ENCODE peak calls at places on chromosomes 13 and 19, in four cellular contexts. U is psoas muscle, L is breast epithelium, E is foreskin fibroblast. T is an unnamed sample.

GRCh38 chr13:110231348-110232047 is 75.5 kb downstream of the COL4A1 start:
- DNase-seq in L (no peak), E (no peak), U (peak), T (no peak)

GRCh38 chr13:106373989-106374572 is 161.4 kb downstream of the EFNB2 start:
- DNase-seq in E (peak), U (no peak), L (no peak), T (no peak)

GRCh38 chr13:106498571-106498970 is 36.9 kb downstream of the EFNB2 start:
- DNase-seq in L (no peak), E (no peak), U (no peak), T (no peak)

GRCh38 chr13:94054159-94054558 is 425.3 kb downstream of the DCT start:
- DNase-seq in L (no peak), U (no peak), E (no peak), T (no peak)

GRCh38 chr19:47438793-47439220 is 19.5 kb upstream of the MEIS3 start:
- DNase-seq in U (no peak), E (no peak), L (no peak), T (no peak)

GRCh38 chr13:27960362-27961226 is 8.5 kb downstream of the CDX2 start:
- DNase-seq in L (peak), U (no peak), E (peak), T (peak)

GRCh38 chr19:3278294-3278693 is 53.8 kb downstream of the CELF5 start:
- DNase-seq in U (no peak), L (no peak), E (no peak), T (no peak)

GRCh38 chr13:69619651-69620050 is 488.0 kb upstream of the ATXN8OS start:
- DNase-seq in E (no peak), U (no peak), L (no peak), T (no peak)

GRCh38 chr13:36369268-36370107 is 23.3 kb upstream of the SPART start:
- DNase-seq in E (peak), L (no peak), U (no peak), T (no peak)

GRCh38 chr19:30128211-30128610 is 186.2 kb downstream of the URI1 start:
- DNase-seq in E (no peak), L (no peak), U (no peak), T (no peak)

GRCh38 chr13:37225414-37226047 is 120.1 kb upstream of the CSNK1A1L start:
- DNase-seq in E (peak), L (no peak), U (no peak), T (peak)

GRCh38 chr13:23378009-23378632 is 55.4 kb downstream of the SACS start:
- DNase-seq in L (no peak), U (no peak), E (peak), T (peak)

GRCh38 chr13:28820099-28821051 is at the start of gene MTUS2:
- DNase-seq in E (peak), L (no peak), U (no peak), T (no peak)

GRCh38 chr13:26133851-26134250 is 82.0 kb upstream of the SHISA2 start:
- DNase-seq in L (no peak), U (no peak), E (no peak), T (no peak)

GRCh38 chr13:42876810-42877550 is 95.6 kb downstream of the FAM216B start:
- DNase-seq in U (no peak), L (no peak), E (peak), T (peak)

GRCh38 chr13:113457510-113457909 is 4.2 kb upstream of the ADPRHL1 start:
- DNase-seq in E (no peak), U (peak), L (no peak), T (no peak)
- TF ChIP-seq CTCF in E (no peak), U (no peak), L (no peak), T (no peak)

GRCh38 chr13:44818428-44818827 is 170.8 kb downstream of the NUFIP1 start:
- DNase-seq in L (no peak), E (peak), U (no peak), T (peak)
- TF ChIP-seq CTCF in L (peak), E (no peak), U (no peak), T (peak)

DNA sequence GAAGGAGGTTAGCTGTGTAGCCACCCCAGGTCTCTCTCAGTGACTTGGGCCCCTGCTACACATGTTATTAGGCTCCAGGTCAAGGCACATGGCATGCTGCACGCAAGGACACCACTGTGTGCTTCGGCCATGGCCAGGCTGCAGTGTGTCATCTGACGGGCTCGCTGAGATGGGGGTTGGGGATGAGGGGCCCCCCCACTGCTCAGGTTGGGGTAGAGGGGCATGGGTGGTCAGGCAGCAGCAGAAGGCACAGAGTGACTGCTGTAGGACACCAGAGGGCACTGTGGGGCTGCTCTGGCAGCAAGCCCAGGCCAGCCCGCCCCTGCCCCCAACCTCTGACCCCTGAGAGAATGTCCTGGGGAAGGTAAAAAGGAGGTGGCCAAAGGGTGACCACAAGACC is 32.2 kb upstream of the ISYNA1 start:
- DNase-seq in U (no peak), E (peak), L (no peak), T (no peak)
- TF ChIP-seq CTCF in U (peak), E (peak), L (no peak), T (peak)

GRCh38 chr19:43425567-43426392 is 11.1 kb downstream of the TEX101 start:
- DNase-seq in L (peak), E (peak), U (no peak), T (peak)
- TF ChIP-seq CTCF in L (no peak), E (peak), U (no peak), T (peak)

GRCh38 chr13:103134271-103134670 is 68.1 kb upstream of the SLC10A2 start:
- DNase-seq in L (no peak), U (no peak), E (no peak), T (no peak)

GRCh38 chr13:103142091-103142594 is 75.9 kb upstream of the SLC10A2 start:
- DNase-seq in U (no peak), L (no peak), E (no peak), T (no peak)

GRCh38 chr13:103145476-103145875 is 79.3 kb upstream of the SLC10A2 start:
- DNase-seq in L (no peak), U (no peak), E (peak), T (no peak)

GRCh38 chr13:103140001-103140671 is 73.9 kb upstream of the SLC10A2 start:
- DNase-seq in U (no peak), L (no peak), E (peak), T (no peak)
- TF ChIP-seq CTCF in U (peak), L (peak), E (peak), T (peak)

DNA sequence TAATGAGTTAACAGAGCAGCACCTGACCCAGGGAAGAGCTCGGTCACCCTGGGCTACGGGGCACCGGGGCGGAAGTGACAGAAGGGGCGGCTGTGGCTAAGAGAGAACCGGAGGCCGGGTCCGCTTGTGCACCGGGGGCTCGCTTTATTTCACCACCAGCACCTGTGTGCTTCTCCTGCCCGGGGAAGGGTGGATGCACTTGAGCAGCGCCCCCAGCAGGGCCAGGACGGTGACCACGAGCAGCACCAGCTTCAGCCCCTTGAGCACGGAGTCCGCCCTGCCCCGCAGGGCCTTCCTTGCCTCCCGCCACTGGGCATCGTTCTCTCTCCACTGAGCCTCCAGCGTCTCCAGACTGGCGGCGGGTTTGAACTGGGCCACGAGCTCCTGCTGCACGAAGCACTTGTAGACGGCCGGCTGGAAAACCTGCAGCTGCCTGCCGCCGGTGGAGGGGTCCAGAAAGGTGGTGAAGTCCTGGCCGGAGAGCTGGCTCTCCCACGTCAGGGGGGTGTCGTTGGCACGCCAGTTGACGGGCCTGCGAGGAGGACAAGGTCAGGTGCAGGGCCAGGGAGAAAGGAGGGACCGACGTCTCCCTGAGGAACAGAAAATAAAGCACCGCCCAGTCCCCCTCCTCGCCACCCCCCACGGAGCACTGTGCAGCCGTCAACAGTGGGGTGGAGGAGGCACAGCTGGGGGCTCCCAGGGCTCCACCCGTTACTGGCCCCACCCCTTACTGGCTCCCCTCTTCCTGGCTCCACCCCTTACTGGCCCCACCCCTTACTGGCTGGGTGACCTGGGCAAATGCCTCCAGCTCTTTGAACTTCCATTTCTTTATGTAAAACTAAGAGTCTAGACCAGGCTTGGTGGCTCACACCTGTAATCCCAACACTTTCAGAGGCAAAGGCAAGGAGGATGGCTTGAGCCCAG is 3.6 kb downstream of the FAM187B start:
- DNase-seq in U (no peak), E (no peak), L (no peak), T (no peak)
- TF ChIP-seq CTCF in U (no peak), E (no peak), L (no peak), T (no peak)

GRCh38 chr13:21673592-21674270 is 2.9 kb downstream of the FGF9 start:
- DNase-seq in L (no peak), U (peak), E (peak), T (no peak)
- TF ChIP-seq CTCF in L (no peak), U (peak), E (no peak), T (no peak)